ENCODE peak calls at places on chromosome 5, in six cellular contexts. V, C, N, E, G and S are unnamed samples.

GRCh38 chr5:151141535-151141934 is 16.0 kb downstream of the ANXA6 start:
- DNase-seq in V (no peak), C (peak), N (peak), E (no peak), G (peak), S (no peak)

GRCh38 chr5:65203746-65204145 is 278.0 kb downstream of the ADAMTS6 start:
- DNase-seq in V (no peak), C (no peak), N (no peak), E (no peak), G (no peak), S (no peak)

GRCh38 chr5:142426129-142426641 is 101.4 kb upstream of the SPRY4 start:
- DNase-seq in V (no peak), C (no peak), N (no peak), E (no peak), G (no peak), S (peak)

GRCh38 chr5:143315929-143316328 is 87.6 kb downstream of the NR3C1 start:
- DNase-seq in V (no peak), C (peak), N (no peak), E (no peak), G (peak), S (no peak)

GRCh38 chr5:134125195-134126015 is 10.9 kb downstream of the TCF7 start:
- DNase-seq in V (no peak), C (no peak), N (no peak), E (peak), G (no peak), S (peak)

GRCh38 chr5:176317534-176318374 is 43.8 kb downstream of the KIAA1191 start:
- DNase-seq in V (no peak), C (no peak), N (no peak), E (no peak), G (no peak), S (no peak)

GRCh38 chr5:1012900-1013237 is 4.3 kb downstream of the NKD2 start:
- DNase-seq in V (no peak), C (no peak), N (no peak), E (no peak), G (no peak), S (peak)

GRCh38 chr5:40499514-40500273 is 180.0 kb upstream of the PTGER4 start:
- DNase-seq in V (no peak), C (no peak), N (no peak), E (no peak), G (no peak), S (no peak)

GRCh38 chr5:160064441-160064840 is 54.8 kb downstream of the PWWP2A start:
- DNase-seq in V (no peak), C (no peak), N (no peak), E (no peak), G (no peak), S (no peak)

GRCh38 chr5:66993448-66993847 is 203.2 kb downstream of the CD180 start:
- DNase-seq in V (no peak), C (no peak), N (no peak), E (no peak), G (no peak), S (no peak)

GRCh38 chr5:139671096-139671841 is 23.1 kb downstream of the CXXC5 start:
- DNase-seq in V (no peak), C (peak), N (no peak), E (no peak), G (no peak), S (peak)

GRCh38 chr5:10539685-10539998 is 24.2 kb upstream of the ANKRD33B start:
- DNase-seq in V (no peak), C (no peak), N (no peak), E (no peak), G (no peak), S (peak)

GRCh38 chr5:159034083-159034824 is 65.5 kb downstream of the EBF1 start:
- DNase-seq in V (no peak), C (peak), N (no peak), E (no peak), G (no peak), S (no peak)

GRCh38 chr5:59548807-59549357 is 344.6 kb downstream of the PDE4D start:
- DNase-seq in V (peak), C (no peak), N (no peak), E (no peak), G (no peak), S (peak)

GRCh38 chr5:10705736-10706135 is 55.3 kb downstream of the DAP start:
- DNase-seq in V (no peak), C (no peak), N (no peak), E (peak), G (no peak), S (no peak)

GRCh38 chr5:141647851-141648250 is 3.4 kb downstream of the FCHSD1 start:
- DNase-seq in V (no peak), C (no peak), N (no peak), E (no peak), G (no peak), S (no peak)

DNA sequence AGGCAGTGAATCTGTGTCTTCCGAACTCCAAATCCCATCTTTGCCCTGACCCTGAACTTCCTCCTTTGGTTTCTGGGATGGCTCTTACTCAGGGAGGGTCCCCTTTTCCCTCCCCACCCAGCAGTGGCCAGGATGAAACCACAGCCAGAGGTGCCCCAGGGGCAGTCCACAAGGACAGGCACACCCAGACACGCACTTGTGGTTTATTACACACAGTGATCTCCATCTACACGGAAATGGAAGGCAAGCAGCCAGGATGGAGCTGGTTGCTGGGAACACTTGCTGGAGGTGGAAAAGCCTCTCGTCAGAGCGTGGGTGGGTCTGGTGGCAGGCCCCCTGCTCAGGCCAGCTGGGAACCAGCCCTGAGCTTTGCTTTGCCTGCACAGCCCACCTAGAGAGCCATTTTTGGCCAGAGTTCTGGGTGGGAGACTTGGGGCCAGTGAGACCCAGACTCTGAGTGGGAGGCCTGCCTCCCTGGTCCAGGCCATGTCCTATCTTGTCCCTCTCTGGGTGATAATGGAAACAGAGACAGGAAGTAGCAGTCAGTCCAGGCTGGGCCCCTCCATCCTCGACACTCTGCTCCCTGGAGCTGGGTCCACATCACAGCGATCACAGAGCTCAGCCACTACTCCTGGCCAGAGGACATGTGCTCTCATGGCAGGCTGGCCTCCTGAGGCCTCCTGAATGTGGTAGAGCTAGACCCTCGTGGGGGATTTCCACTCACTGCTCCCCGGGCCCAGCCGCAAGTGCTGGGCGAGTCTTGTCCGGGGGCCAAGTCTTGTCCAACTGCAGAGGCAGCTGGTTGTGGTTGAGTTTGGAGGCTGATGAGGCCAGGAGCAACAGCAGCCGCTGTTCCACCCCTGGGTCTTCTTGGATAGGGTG is 5.1 kb upstream of the PHYKPL start:
- DNase-seq in V (no peak), C (no peak), N (no peak), E (peak), G (no peak), S (peak)
- H2AFZ ChIP-seq in V (no peak), C (no peak), N (no peak), E (no peak), G (no peak), S (no peak)

DNA sequence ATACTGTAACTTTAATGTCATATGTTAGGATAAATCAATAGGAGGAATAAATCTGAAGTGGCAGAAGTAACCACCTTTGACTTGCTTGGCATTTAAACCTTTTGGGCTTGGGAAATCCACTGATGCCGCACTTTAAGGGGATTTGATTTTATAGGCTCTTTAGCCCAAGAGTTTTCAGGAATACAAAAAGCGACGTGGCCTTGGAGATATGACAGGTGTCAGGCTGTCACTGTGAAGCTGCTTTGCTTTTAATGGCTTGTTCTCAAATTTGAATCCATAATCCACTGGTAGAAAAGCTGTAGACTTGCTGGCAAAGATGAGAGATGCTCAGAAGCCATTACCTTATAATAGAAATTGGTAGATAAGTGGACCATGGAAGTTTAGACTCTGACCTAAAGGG is 71.6 kb downstream of the GABRG2 start:
- DNase-seq in V (no peak), C (no peak), N (no peak), E (no peak), G (no peak), S (no peak)
- H2AFZ ChIP-seq in V (no peak), C (no peak), N (no peak), E (no peak), G (no peak), S (no peak)

GRCh38 chr5:136128416-136128935 is 4.2 kb upstream of the SMAD5 start:
- DNase-seq in V (no peak), C (no peak), N (no peak), E (no peak), G (no peak), S (no peak)

GRCh38 chr5:136120529-136120928 is 12.1 kb upstream of the SMAD5 start:
- DNase-seq in V (peak), C (no peak), N (no peak), E (no peak), G (no peak), S (no peak)

GRCh38 chr5:136127560-136127959 is 5.1 kb upstream of the SMAD5 start:
- DNase-seq in V (no peak), C (no peak), N (no peak), E (no peak), G (no peak), S (no peak)

GRCh38 chr5:136123236-136123768 is 9.3 kb upstream of the SMAD5 start:
- DNase-seq in V (peak), C (no peak), N (no peak), E (peak), G (no peak), S (no peak)
- H2AFZ ChIP-seq in V (no peak), C (no peak), N (no peak), E (no peak), G (no peak), S (no peak)

GRCh38 chr5:28313543-28314334 is 1275.4 kb upstream of the CDH9 start:
- DNase-seq in V (no peak), C (no peak), N (no peak), E (no peak), G (no peak), S (peak)
- H2AFZ ChIP-seq in V (no peak), C (no peak), N (no peak), E (no peak), G (no peak), S (no peak)